ENCODE peak calls at places on chromosomes 1 and 21, in seven cellular contexts. C, U, G, R, W, Y and F are unnamed samples.
A peak's percentile ranks its signal among the peaks of the same experiment; 100 is the strongest.

GRCh38 chr1:2611621-2612437 is 21.0 kb downstream of the MMEL1 start:
- DNase-seq in C (no peak), U (no peak), G (no peak), R (no peak), W (no peak), Y (no peak), F (no peak)

GRCh38 chr1:40477680-40478057 is 579 bp downstream of the ZFP69 start:
- DNase-seq in C (peak; percentile 23), U (no peak), G (peak; percentile 15), R (no peak), W (no peak), Y (no peak), F (no peak)

GRCh38 chr1:230861970-230862595 is 6.2 kb downstream of the C1orf198 start:
- DNase-seq in C (no peak), U (no peak), G (no peak), R (no peak), W (no peak), Y (peak; percentile 69), F (peak; percentile 79)

GRCh38 chr1:52970149-52970548 is 43.1 kb downstream of the SCP2 start:
- DNase-seq in C (peak; percentile 28), U (no peak), G (no peak), R (no peak), W (no peak), Y (peak; percentile 14), F (no peak)

GRCh38 chr1:77900687-77901293 is 12.4 kb downstream of the NEXN start:
- DNase-seq in C (peak; percentile 66), U (peak; percentile 26), G (no peak), R (peak; percentile 6), W (peak; percentile 3), Y (peak; percentile 70), F (no peak)

GRCh38 chr1:64856564-64856963 is 109.8 kb downstream of the JAK1 start:
- DNase-seq in C (no peak), U (peak; percentile 5), G (no peak), R (no peak), W (no peak), Y (no peak), F (no peak)

GRCh38 chr1:47444578-47445465 is 7.0 kb downstream of the FOXD2 start:
- DNase-seq in C (no peak), U (no peak), G (no peak), R (no peak), W (no peak), Y (no peak), F (no peak)

GRCh38 chr21:20998886-20999285 is 677 bp downstream of the NCAM2 start:
- DNase-seq in C (no peak), U (no peak), G (no peak), R (no peak), W (no peak), Y (no peak), F (no peak)

GRCh38 chr1:219659682-219660081 is 46.8 kb upstream of the ZC3H11B start:
- DNase-seq in C (peak; percentile 41), U (peak; percentile 70), G (no peak), R (no peak), W (no peak), Y (peak; percentile 64), F (no peak)

GRCh38 chr1:219746141-219746540 is 133.2 kb upstream of the ZC3H11B start:
- DNase-seq in C (no peak), U (no peak), G (no peak), R (no peak), W (no peak), Y (no peak), F (no peak)

GRCh38 chr1:178093958-178094751 is at the start of gene RASAL2:
- DNase-seq in C (peak; percentile 6), U (no peak), G (no peak), R (peak; percentile 49), W (peak; percentile 66), Y (no peak), F (no peak)

GRCh38 chr1:94646151-94646643 is 104.6 kb upstream of the F3 start:
- DNase-seq in C (no peak), U (no peak), G (no peak), R (no peak), W (no peak), Y (no peak), F (peak; percentile 85)

GRCh38 chr1:20480261-20481157 is 5.5 kb downstream of the CAMK2N1 start:
- DNase-seq in C (no peak), U (no peak), G (no peak), R (peak; percentile 62), W (peak; percentile 50), Y (no peak), F (no peak)

GRCh38 chr1:2886631-2887030 is 85.1 kb upstream of the TTC34 start:
- DNase-seq in C (no peak), U (no peak), G (no peak), R (no peak), W (no peak), Y (no peak), F (no peak)

GRCh38 chr1:163296504-163296903 is 25.2 kb upstream of the NUF2 start:
- DNase-seq in C (no peak), U (no peak), G (no peak), R (no peak), W (no peak), Y (no peak), F (no peak)

GRCh38 chr21:44263221-44263671 is 1.5 kb upstream of the DNMT3L start:
- DNase-seq in C (no peak), U (no peak), G (no peak), R (no peak), W (no peak), Y (no peak), F (no peak)

GRCh38 chr1:151399890-151400235 is 490 bp downstream of the PSMB4 start:
- DNase-seq in C (peak; percentile 22), U (no peak), G (peak; percentile 12), R (no peak), W (no peak), Y (no peak), F (no peak)

GRCh38 chr1:44296067-44296466 is 59.0 kb downstream of the ERI3 start:
- DNase-seq in C (no peak), U (no peak), G (no peak), R (no peak), W (no peak), Y (no peak), F (no peak)

GRCh38 chr1:4083171-4084052 is 183.3 kb upstream of the C1orf174 start:
- DNase-seq in C (no peak), U (no peak), G (no peak), R (no peak), W (no peak), Y (no peak), F (no peak)

GRCh38 chr1:92902406-92902744 is 58.9 kb downstream of the DIPK1A start:
- DNase-seq in C (no peak), U (no peak), G (no peak), R (no peak), W (no peak), Y (no peak), F (no peak)

GRCh38 chr1:15981679-15982078 is 5.8 kb upstream of the ZBTB17 start:
- DNase-seq in C (no peak), U (no peak), G (no peak), R (no peak), W (no peak), Y (no peak), F (no peak)

GRCh38 chr1:163035791-163036249 is 33.3 kb upstream of the RGS4 start:
- DNase-seq in C (no peak), U (peak; percentile 79), G (no peak), R (no peak), W (no peak), Y (no peak), F (peak; percentile 65)

GRCh38 chr21:34812510-34813265 is 143.9 kb downstream of the CLIC6 start:
- DNase-seq in C (no peak), U (peak; percentile 96), G (no peak), R (no peak), W (no peak), Y (peak; percentile 59), F (peak; percentile 79)

GRCh38 chr1:85991261-85991660 is 165.3 kb downstream of the COL24A1 start:
- DNase-seq in C (peak; percentile 44), U (no peak), G (no peak), R (no peak), W (no peak), Y (no peak), F (no peak)

GRCh38 chr21:44449473-44450363 is 5.6 kb upstream of the LRRC3 start:
- DNase-seq in C (no peak), U (no peak), G (no peak), R (no peak), W (no peak), Y (no peak), F (no peak)

GRCh38 chr1:21567241-21568005 is 58.2 kb downstream of the ALPL start:
- DNase-seq in C (no peak), U (peak; percentile 83), G (no peak), R (no peak), W (no peak), Y (no peak), F (peak; percentile 87)